ENCODE peak calls at places on chromosomes 5 and 9, in four cellular contexts. V is smooth muscle cell of the brain vasculature, B is neural crest cell, X is AG10803. W is an unnamed sample.

GRCh38 chr5:113162770-113163169 is 186.2 kb downstream of the DCP2 start:
- DNase-seq in V (no peak), B (no peak), X (peak), W (no peak)

GRCh38 chr9:6779417-6780241 is 21.9 kb downstream of the KDM4C start:
- DNase-seq in X (no peak), B (no peak), V (no peak), W (peak)

GRCh38 chr5:177426566-177427210 is at the start of gene GRK6:
- DNase-seq in B (no peak), V (no peak), X (no peak), W (peak)

GRCh38 chr9:136696502-136696901 is 9.2 kb upstream of the AGPAT2 start:
- DNase-seq in B (no peak), V (no peak), X (no peak), W (no peak)

GRCh38 chr5:1429501-1429900 is 15.7 kb downstream of the SLC6A3 start:
- DNase-seq in B (no peak), X (no peak), V (no peak), W (peak)

GRCh38 chr5:176529116-176529823 is 7.9 kb downstream of the RNF44 start:
- DNase-seq in V (no peak), B (no peak), X (no peak), W (no peak)

GRCh38 chr5:54785729-54786548 is 199.5 kb downstream of the ESM1 start:
- DNase-seq in X (peak), B (no peak), V (no peak), W (no peak)

GRCh38 chr5:34587355-34588241 is 68.5 kb upstream of the RAI14 start:
- DNase-seq in B (no peak), X (peak), V (no peak), W (no peak)

GRCh38 chr9:36306481-36307306 is 48.4 kb upstream of the GNE start:
- DNase-seq in B (no peak), X (no peak), V (peak), W (no peak)

GRCh38 chr5:180208435-180209081 is 453 bp downstream of the RASGEF1C start:
- DNase-seq in X (no peak), B (peak), V (no peak), W (peak)

GRCh38 chr5:166910995-166911394 is 1380.5 kb upstream of the WWC1 start:
- DNase-seq in B (no peak), X (no peak), V (no peak), W (no peak)

GRCh38 chr5:74310967-74311930 is 329.3 kb downstream of the ENC1 start:
- DNase-seq in B (no peak), V (no peak), X (no peak), W (no peak)

GRCh38 chr5:124651663-124652513 is 94.6 kb downstream of the ZNF608 start:
- DNase-seq in X (no peak), B (peak), V (no peak), W (peak)

GRCh38 chr5:176646049-176646706 is 1.1 kb upstream of the TSPAN17 start:
- DNase-seq in V (no peak), B (no peak), X (no peak), W (no peak)

GRCh38 chr9:110555551-110555950 is 24.0 kb downstream of the SVEP1 start:
- DNase-seq in X (no peak), V (no peak), B (no peak), W (no peak)

GRCh38 chr5:150075806-150076205 is 10.5 kb downstream of the CSF1R start:
- DNase-seq in X (no peak), V (no peak), B (no peak), W (peak)

W was measured in D341Med.